ENCODE peak calls at places on chromosomes 16 and 17, in five cellular contexts. X is endothelial cell, J is HFFc6, Q is bronchial epithelial cell, O is GM12864. B is an unnamed sample.
A peak's percentile ranks its signal among the peaks of the same experiment; 100 is the strongest.

GRCh38 chr16:61471737-61472136 is 564.5 kb downstream of the CDH8 start:
- DNase-seq in O (no peak), J (no peak), Q (no peak), X (no peak), B (no peak)

GRCh38 chr17:40382251-40382650 is 17.7 kb upstream of the GJD3 start:
- DNase-seq in J (no peak), X (no peak), O (no peak), Q (no peak), B (no peak)

GRCh38 chr17:63641678-63642077 is 19.5 kb downstream of the MAP3K3 start:
- DNase-seq in O (no peak), X (no peak), Q (no peak), J (no peak), B (no peak)

GRCh38 chr17:75270218-75270965 is 639 bp downstream of the MIF4GD start:
- DNase-seq in X (peak; percentile 62), Q (peak; percentile 71), O (no peak), J (peak; percentile 66), B (peak; percentile 81)

GRCh38 chr17:9729034-9729650 is 62.2 kb downstream of the DHRS7C start:
- DNase-seq in X (peak; percentile 26), Q (peak; percentile 59), J (peak; percentile 58), O (peak; percentile 4), B (no peak)

GRCh38 chr17:50634123-50634914 is at the start of gene ABCC3:
- DNase-seq in O (no peak), J (no peak), X (no peak), Q (no peak), B (no peak)

GRCh38 chr16:12515771-12516170 is 287.9 kb downstream of the CPPED1 start:
- DNase-seq in Q (no peak), O (no peak), J (no peak), X (no peak), B (no peak)

GRCh38 chr16:84950906-84951305 is 60.4 kb downstream of the ZDHHC7 start:
- DNase-seq in O (no peak), X (no peak), J (no peak), Q (no peak), B (no peak)

GRCh38 chr17:16870253-16871245 is 101.4 kb downstream of the TNFRSF13B start:
- DNase-seq in Q (no peak), J (no peak), O (no peak), X (no peak), B (no peak)

GRCh38 chr17:50871898-50872297 is 5.7 kb upstream of the TOB1 start:
- DNase-seq in Q (no peak), J (no peak), X (no peak), O (no peak), B (no peak)

GRCh38 chr16:57859331-57859730 is 57.0 kb upstream of the KIFC3 start:
- DNase-seq in X (peak; percentile 31), O (no peak), Q (peak; percentile 28), J (peak; percentile 12), B (no peak)
- TF ChIP-seq CTCF in X (peak; percentile 11), O (no peak), Q (peak; percentile 17), J (peak; percentile 64), B (peak; percentile 59)

GRCh38 chr16:19680972-19681371 is 37.1 kb downstream of the KNOP1 start:
- DNase-seq in Q (no peak), X (no peak), O (no peak), J (no peak), B (no peak)
- TF ChIP-seq CTCF in Q (peak; percentile 10), X (no peak), O (no peak), J (peak; percentile 50), B (no peak)

GRCh38 chr17:70892527-70892926 is 723.2 kb downstream of the KCNJ2 start:
- DNase-seq in O (no peak), J (no peak), X (no peak), Q (no peak), B (no peak)

GRCh38 chr17:70901870-70902269 is 732.5 kb downstream of the KCNJ2 start:
- DNase-seq in X (no peak), Q (no peak), J (no peak), O (no peak), B (no peak)

GRCh38 chr17:70891301-70891700 is 722.0 kb downstream of the KCNJ2 start:
- DNase-seq in J (no peak), Q (no peak), O (no peak), X (no peak), B (no peak)

DNA sequence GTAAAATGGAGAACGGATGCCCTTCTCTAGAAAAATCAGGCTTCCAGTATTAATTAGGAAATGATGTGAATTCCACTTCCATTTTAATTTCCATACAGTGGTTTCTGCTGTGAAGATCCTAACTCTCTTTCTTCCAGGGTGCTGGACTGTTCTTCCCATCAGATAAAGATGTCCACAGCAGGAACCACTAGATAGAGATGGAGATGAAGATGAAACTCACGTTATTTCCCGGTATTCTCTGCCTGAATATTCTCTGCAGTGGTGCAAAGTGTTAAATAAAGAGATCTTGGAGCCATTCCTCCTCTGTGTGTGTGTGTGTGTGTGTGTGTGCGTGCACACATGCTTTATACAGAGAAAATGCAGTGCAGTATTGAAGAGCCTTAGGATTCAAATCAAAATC is 727.5 kb downstream of the KCNJ2 start:
- DNase-seq in J (peak; percentile 2), X (no peak), Q (no peak), O (no peak), B (no peak)
- TF ChIP-seq CTCF in J (no peak), X (no peak), Q (no peak), O (no peak), B (no peak)

DNA sequence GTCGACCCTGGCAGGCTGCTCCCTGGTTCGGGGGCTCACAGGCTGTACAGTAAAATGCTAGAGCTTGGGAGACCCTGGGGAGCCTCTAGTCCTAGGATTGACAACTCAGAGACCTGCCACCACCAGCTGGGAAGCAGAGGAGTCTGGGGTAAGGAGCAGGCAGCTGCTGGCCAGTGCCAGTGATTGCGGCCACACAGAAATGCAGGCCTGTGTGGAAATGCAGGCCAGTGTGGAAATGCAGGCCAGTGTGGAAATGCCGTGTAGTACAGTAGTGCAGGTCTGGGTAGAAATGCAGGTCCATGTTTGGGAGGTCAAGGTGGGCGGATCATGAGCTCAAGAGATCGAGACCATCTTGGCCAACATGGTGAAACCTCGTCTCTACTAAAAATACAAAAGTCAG is 23.5 kb downstream of the SGSH start:
- DNase-seq in J (no peak), X (no peak), Q (no peak), O (no peak), B (no peak)
- TF ChIP-seq CTCF in J (no peak), X (no peak), Q (no peak), O (no peak), B (no peak)

GRCh38 chr16:30416047-30416603 is 8.7 kb downstream of the ZNF771 start:
- DNase-seq in J (no peak), X (no peak), Q (no peak), O (no peak), B (no peak)

GRCh38 chr16:30421010-30421409 is 8.8 kb downstream of the DCTPP1 start:
- DNase-seq in J (no peak), O (no peak), Q (no peak), X (no peak), B (no peak)

GRCh38 chr16:30418350-30419181 is 11.2 kb downstream of the ZNF771 start:
- DNase-seq in J (no peak), O (no peak), Q (no peak), X (no peak), B (no peak)

GRCh38 chr16:30416624-30417298 is 9.4 kb downstream of the ZNF771 start:
- DNase-seq in X (no peak), Q (no peak), J (no peak), O (no peak), B (no peak)

DNA sequence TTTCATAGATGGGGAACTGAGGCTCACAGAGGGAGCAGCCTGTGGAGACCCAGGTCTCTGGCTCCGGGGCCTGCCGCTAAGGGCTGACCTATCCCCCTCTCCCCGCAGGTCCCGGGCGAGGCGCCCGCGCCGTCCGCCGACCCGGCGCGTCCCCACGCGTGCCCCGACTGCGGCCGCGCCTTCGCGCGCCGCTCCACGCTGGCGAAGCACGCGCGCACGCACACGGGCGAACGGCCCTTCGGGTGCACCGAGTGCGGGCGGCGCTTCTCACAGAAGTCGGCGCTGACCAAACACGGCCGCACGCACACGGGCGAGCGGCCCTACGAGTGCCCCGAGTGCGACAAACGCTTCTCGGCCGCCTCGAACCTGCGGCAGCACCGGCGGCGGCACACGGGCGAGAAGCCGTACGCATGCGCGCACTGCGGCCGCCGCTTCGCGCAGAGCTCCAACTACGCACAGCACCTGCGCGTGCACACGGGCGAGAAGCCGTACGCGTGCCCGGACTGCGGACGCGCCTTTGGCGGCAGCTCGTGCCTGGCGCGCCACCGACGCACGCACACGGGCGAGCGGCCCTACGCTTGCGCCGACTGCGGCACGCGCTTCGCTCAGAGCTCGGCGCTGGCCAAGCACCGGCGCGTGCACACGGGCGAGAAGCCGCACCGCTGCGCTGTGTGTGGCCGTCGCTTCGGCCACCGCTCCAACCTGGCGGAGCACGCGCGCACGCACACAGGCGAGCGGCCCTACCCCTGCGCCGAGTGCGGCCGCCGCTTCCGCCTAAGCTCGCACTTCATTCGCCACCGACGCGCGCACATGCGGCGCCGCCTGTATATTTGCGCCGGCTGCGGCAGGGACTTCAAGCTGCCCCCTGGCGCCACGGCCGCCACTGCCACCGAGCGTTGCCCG is 10.3 kb downstream of the ZNF771 start:
- DNase-seq in X (peak; percentile 80), O (peak; percentile 82), Q (peak; percentile 86), J (peak; percentile 71), B (peak; percentile 89)
- TF ChIP-seq CTCF in X (no peak), O (no peak), Q (peak; percentile 17), J (no peak), B (peak; percentile 20)

DNA sequence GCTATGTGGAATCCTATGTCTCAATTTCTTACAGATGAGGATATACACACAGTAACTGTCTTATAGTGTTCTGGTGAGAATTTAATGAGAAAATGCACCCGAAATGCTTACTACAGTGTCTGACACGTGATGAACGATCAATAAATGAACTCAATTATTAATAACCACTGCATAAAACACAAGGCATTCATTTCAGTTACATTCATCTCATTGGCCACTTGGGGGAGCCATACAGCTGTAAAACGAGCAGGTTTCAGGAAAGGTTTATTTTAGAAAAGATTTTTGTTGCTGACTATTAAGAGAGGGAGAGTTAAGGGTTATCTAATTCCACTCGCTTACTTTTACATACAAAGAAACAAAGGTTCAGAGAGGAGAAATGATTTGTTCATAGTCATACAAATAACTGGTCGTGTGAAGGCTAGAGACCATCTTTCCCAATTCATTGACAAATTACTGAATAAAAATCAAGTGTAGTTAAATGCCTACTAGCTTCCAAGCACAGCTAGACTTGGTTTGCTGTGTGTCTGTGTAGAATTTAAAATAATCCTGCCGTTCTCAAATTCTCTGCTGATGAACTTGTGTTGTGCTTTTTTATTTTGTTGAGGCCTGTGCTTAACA is 160.1 kb downstream of the MAP2K4 start:
- DNase-seq in J (peak; percentile 38), X (peak; percentile 37), Q (peak; percentile 42), O (peak; percentile 12), B (no peak)
- TF ChIP-seq CTCF in J (peak; percentile 94), X (peak; percentile 82), Q (peak; percentile 54), O (peak; percentile 61), B (peak; percentile 86)

GRCh38 chr16:13543850-13544249 is 376.1 kb upstream of the ERCC4 start:
- DNase-seq in J (no peak), X (no peak), O (no peak), Q (no peak), B (no peak)
- TF ChIP-seq CTCF in J (no peak), X (no peak), O (no peak), Q (no peak), B (no peak)

B was measured in RWPE2.